ENCODE peak calls at places on chromosomes 3 and 15, in nine cellular contexts. Q, W, X, Y, D, P, C, N and H are unnamed samples.

GRCh38 chr3:149377408-149378111 is at the start of gene TM4SF1:
- DNase-seq in Q (no peak), W (no peak), X (no peak), Y (peak), D (no peak), P (peak), C (no peak), N (peak), H (peak)

GRCh38 chr15:42581272-42581730 is 5.9 kb downstream of the STARD9 start:
- DNase-seq in Q (peak), W (peak), X (peak), Y (peak), D (peak), P (peak), C (peak), N (peak), H (peak)

GRCh38 chr3:59535791-59536221 is 486.0 kb upstream of the CFAP20DC start:
- DNase-seq in Q (no peak), W (no peak), X (no peak), Y (no peak), D (no peak), P (no peak), C (no peak), N (no peak), H (no peak)

GRCh38 chr3:171183042-171183441 is 156.5 kb upstream of the SLC2A2 start:
- DNase-seq in Q (no peak), W (no peak), X (no peak), Y (no peak), D (no peak), P (no peak), C (peak), N (peak), H (no peak)

GRCh38 chr3:112405845-112406244 is 72.9 kb downstream of the CD200 start:
- DNase-seq in Q (no peak), W (no peak), X (no peak), Y (no peak), D (no peak), P (no peak), C (no peak), N (no peak), H (no peak)

GRCh38 chr3:135516143-135516542 is 449.4 kb upstream of the PPP2R3A start:
- DNase-seq in Q (no peak), W (no peak), X (no peak), Y (peak), D (no peak), P (no peak), C (no peak), N (peak), H (peak)

GRCh38 chr3:135050536-135050935 is 255.5 kb downstream of the EPHB1 start:
- DNase-seq in Q (no peak), W (no peak), X (no peak), Y (peak), D (no peak), P (no peak), C (no peak), N (no peak), H (peak)

GRCh38 chr3:30664449-30664848 is 58.0 kb downstream of the TGFBR2 start:
- DNase-seq in Q (no peak), W (no peak), X (no peak), Y (no peak), D (no peak), P (no peak), C (no peak), N (no peak), H (no peak)

GRCh38 chr3:183032904-183033555 is 52.7 kb upstream of the DCUN1D1 start:
- DNase-seq in Q (no peak), W (no peak), X (no peak), Y (no peak), D (no peak), P (no peak), C (no peak), N (no peak), H (no peak)

GRCh38 chr3:64260391-64260790 is 35.1 kb upstream of the PRICKLE2 start:
- DNase-seq in Q (no peak), W (no peak), X (no peak), Y (no peak), D (no peak), P (no peak), C (no peak), N (no peak), H (no peak)

GRCh38 chr3:56802411-56802745 is 629 bp upstream of the ARHGEF3 start:
- DNase-seq in Q (no peak), W (no peak), X (no peak), Y (no peak), D (no peak), P (no peak), C (no peak), N (no peak), H (no peak)

GRCh38 chr15:48250640-48251076 is 44.6 kb downstream of the SLC12A1 start:
- DNase-seq in Q (peak), W (no peak), X (peak), Y (peak), D (peak), P (peak), C (no peak), N (peak), H (peak)

GRCh38 chr3:150222646-150223045 is 185.5 kb upstream of the TSC22D2 start:
- DNase-seq in Q (no peak), W (no peak), X (no peak), Y (peak), D (peak), P (no peak), C (no peak), N (no peak), H (no peak)

GRCh38 chr3:159751141-159751540 is 237.5 kb upstream of the IL12A start:
- DNase-seq in Q (no peak), W (no peak), X (no peak), Y (no peak), D (no peak), P (no peak), C (no peak), N (no peak), H (no peak)

GRCh38 chr3:61682671-61683408 is 121.5 kb downstream of the PTPRG start:
- DNase-seq in Q (no peak), W (no peak), X (no peak), Y (no peak), D (no peak), P (no peak), C (no peak), N (no peak), H (no peak)

GRCh38 chr3:29410200-29410599 is 129.3 kb downstream of the RBMS3 start:
- DNase-seq in Q (no peak), W (no peak), X (no peak), Y (no peak), D (no peak), P (no peak), C (no peak), N (no peak), H (no peak)

GRCh38 chr3:151308089-151308488 is 8.5 kb downstream of the GPR87 start:
- DNase-seq in Q (no peak), W (no peak), X (no peak), Y (no peak), D (no peak), P (no peak), C (no peak), N (no peak), H (no peak)

GRCh38 chr3:78741066-78741645 is 1026.6 kb downstream of the ROBO1 start:
- DNase-seq in Q (no peak), W (no peak), X (no peak), Y (peak), D (no peak), P (no peak), C (no peak), N (no peak), H (no peak)

GRCh38 chr15:61916104-61916503 is 144.1 kb downstream of the VPS13C start:
- DNase-seq in Q (no peak), W (no peak), X (no peak), Y (no peak), D (no peak), P (no peak), C (no peak), N (no peak), H (no peak)

GRCh38 chr15:79116771-79117170 is 26.2 kb upstream of the RASGRF1 start:
- DNase-seq in Q (no peak), W (no peak), X (no peak), Y (no peak), D (no peak), P (no peak), C (no peak), N (no peak), H (no peak)

GRCh38 chr3:172089250-172089649 is 49.9 kb downstream of the FNDC3B start:
- DNase-seq in Q (no peak), W (no peak), X (no peak), Y (no peak), D (no peak), P (no peak), C (no peak), N (no peak), H (no peak)

GRCh38 chr3:147574622-147575021 is 165.5 kb downstream of the ZIC1 start:
- DNase-seq in Q (no peak), W (no peak), X (no peak), Y (no peak), D (no peak), P (no peak), C (no peak), N (no peak), H (no peak)

GRCh38 chr15:91480426-91480825 is 373.1 kb upstream of the SLCO3A1 start:
- DNase-seq in Q (no peak), W (no peak), X (no peak), Y (no peak), D (no peak), P (no peak), C (no peak), N (no peak), H (no peak)

GRCh38 chr3:189937302-189938255 is 183.1 kb downstream of the P3H2 start:
- DNase-seq in Q (no peak), W (no peak), X (no peak), Y (no peak), D (no peak), P (no peak), C (no peak), N (peak), H (no peak)

GRCh38 chr15:85598203-85598602 is 196.5 kb downstream of the KLHL25 start:
- DNase-seq in Q (no peak), W (no peak), X (no peak), Y (no peak), D (no peak), P (no peak), C (no peak), N (no peak), H (no peak)

GRCh38 chr3:193974147-193974546 is 161.8 kb upstream of the HES1 start:
- DNase-seq in Q (no peak), W (no peak), X (no peak), Y (no peak), D (no peak), P (no peak), C (no peak), N (no peak), H (no peak)

GRCh38 chr3:29746163-29746562 is 465.3 kb downstream of the RBMS3 start:
- DNase-seq in Q (no peak), W (no peak), X (no peak), Y (no peak), D (no peak), P (no peak), C (no peak), N (no peak), H (no peak)

GRCh38 chr15:36601497-36601932 is 22.1 kb downstream of the CDIN1 start:
- DNase-seq in Q (no peak), W (no peak), X (no peak), Y (no peak), D (no peak), P (peak), C (no peak), N (no peak), H (no peak)

GRCh38 chr3:179958759-179959158 is 78.0 kb downstream of the PEX5L start:
- DNase-seq in Q (no peak), W (no peak), X (no peak), Y (no peak), D (no peak), P (no peak), C (no peak), N (no peak), H (no peak)

GRCh38 chr3:195697582-195698324 is 23.0 kb upstream of the MUC20 start:
- DNase-seq in Q (peak), W (no peak), X (no peak), Y (peak), D (no peak), P (no peak), C (no peak), N (peak), H (peak)

GRCh38 chr3:10594915-10595314 is 89.5 kb upstream of the ATP2B2 start:
- DNase-seq in Q (peak), W (peak), X (peak), Y (peak), D (no peak), P (no peak), C (no peak), N (peak), H (peak)

GRCh38 chr3:190424478-190425439 is 24.9 kb downstream of the TMEM207 start:
- DNase-seq in Q (peak), W (peak), X (peak), Y (peak), D (peak), P (peak), C (peak), N (peak), H (peak)

GRCh38 chr15:92653836-92654524 is 1.6 kb downstream of the FAM174B start:
- DNase-seq in Q (no peak), W (no peak), X (peak), Y (no peak), D (peak), P (peak), C (no peak), N (no peak), H (no peak)

GRCh38 chr15:51320843-51321242 is 17.6 kb downstream of the CYP19A1 start:
- DNase-seq in Q (no peak), W (no peak), X (no peak), Y (no peak), D (no peak), P (no peak), C (no peak), N (no peak), H (no peak)

GRCh38 chr3:112059497-112059896 is 25.0 kb downstream of the TMPRSS7 start:
- DNase-seq in Q (no peak), W (no peak), X (no peak), Y (no peak), D (no peak), P (no peak), C (no peak), N (no peak), H (no peak)

GRCh38 chr3:156142649-156143048 is 22.3 kb downstream of the KCNAB1 start:
- DNase-seq in Q (no peak), W (no peak), X (no peak), Y (no peak), D (no peak), P (no peak), C (no peak), N (no peak), H (no peak)

GRCh38 chr3:180000500-180000899 is 36.2 kb downstream of the PEX5L start:
- DNase-seq in Q (no peak), W (no peak), X (no peak), Y (no peak), D (no peak), P (no peak), C (no peak), N (no peak), H (no peak)

GRCh38 chr3:141094851-141095545 is 43.9 kb downstream of the SPSB4 start:
- DNase-seq in Q (no peak), W (no peak), X (no peak), Y (no peak), D (no peak), P (peak), C (no peak), N (no peak), H (no peak)